ENCODE peak calls at places on chromosomes 1 and 21, in ten cellular contexts. E is tibial artery; U is heart left ventricle; B is CD8-positive, alpha-beta T cell; Q is hepatocyte; L is AG04450; V is left ventricle myocardium inferior; O is body of pancreas; X is esophagus squamous epithelium; T is cardiac muscle cell. P is an unnamed sample.

GRCh38 chr1:25548601-25549000 is 5.2 kb downstream of the LDLRAP1 start:
- DNase-seq in T (no peak), O (no peak), X (no peak), B (no peak), E (no peak), L (no peak), V (no peak), U (no peak), Q (no peak), P (peak; percentile 17)

GRCh38 chr1:236400061-236400638 is 6.1 kb downstream of the EDARADD start:
- DNase-seq in V (no peak), B (no peak), X (no peak), E (no peak), O (no peak), Q (no peak), L (no peak), U (no peak), T (peak; percentile 50), P (no peak)

GRCh38 chr1:180563013-180563827 is 4.5 kb downstream of the OVAAL start:
- DNase-seq in U (no peak), L (peak; percentile 38), Q (peak; percentile 50), E (no peak), X (no peak), O (no peak), B (no peak), V (no peak), T (no peak), P (no peak)

GRCh38 chr1:111204211-111204883 is 3.9 kb upstream of the DENND2D start:
- DNase-seq in Q (peak; percentile 35), X (peak; percentile 37), B (peak; percentile 67), O (peak; percentile 75), T (no peak), L (no peak), U (peak; percentile 55), V (peak; percentile 35), E (peak; percentile 71), P (peak; percentile 76)

GRCh38 chr1:92515796-92516201 is 29.1 kb upstream of the GFI1 start:
- DNase-seq in V (no peak), E (no peak), L (no peak), Q (no peak), X (no peak), T (no peak), O (no peak), U (no peak), B (no peak), P (no peak)

GRCh38 chr1:13960376-13960987 is 260.5 kb downstream of the PRDM2 start:
- DNase-seq in V (peak; percentile 48), B (peak; percentile 59), U (peak; percentile 60), E (peak; percentile 77), L (no peak), Q (peak; percentile 78), O (peak; percentile 68), T (peak; percentile 76), X (no peak), P (peak; percentile 67)

GRCh38 chr1:39490596-39491145 is 765 bp upstream of the BMP8A start:
- DNase-seq in B (no peak), Q (no peak), E (no peak), V (no peak), O (peak; percentile 78), X (no peak), U (no peak), T (no peak), L (no peak), P (no peak)

GRCh38 chr1:207993477-207994445 is 82.8 kb upstream of the CD34 start:
- DNase-seq in B (no peak), X (no peak), O (no peak), E (no peak), T (peak; percentile 25), Q (no peak), L (no peak), V (no peak), U (no peak), P (peak; percentile 2)

GRCh38 chr1:77950873-77951272 is 28.0 kb downstream of the FUBP1 start:
- DNase-seq in Q (no peak), V (no peak), B (no peak), E (no peak), T (no peak), U (no peak), L (no peak), O (no peak), X (no peak), P (peak; percentile 27)

GRCh38 chr1:34721241-34721640 is 33.6 kb upstream of the GJB5 start:
- DNase-seq in E (no peak), L (no peak), U (no peak), V (no peak), X (no peak), O (no peak), B (no peak), Q (no peak), T (no peak), P (no peak)

GRCh38 chr1:173997796-173998195 is 24.4 kb downstream of the RC3H1 start:
- DNase-seq in T (no peak), Q (no peak), O (no peak), V (no peak), L (peak; percentile 11), B (no peak), U (no peak), X (no peak), E (no peak), P (no peak)

DNA sequence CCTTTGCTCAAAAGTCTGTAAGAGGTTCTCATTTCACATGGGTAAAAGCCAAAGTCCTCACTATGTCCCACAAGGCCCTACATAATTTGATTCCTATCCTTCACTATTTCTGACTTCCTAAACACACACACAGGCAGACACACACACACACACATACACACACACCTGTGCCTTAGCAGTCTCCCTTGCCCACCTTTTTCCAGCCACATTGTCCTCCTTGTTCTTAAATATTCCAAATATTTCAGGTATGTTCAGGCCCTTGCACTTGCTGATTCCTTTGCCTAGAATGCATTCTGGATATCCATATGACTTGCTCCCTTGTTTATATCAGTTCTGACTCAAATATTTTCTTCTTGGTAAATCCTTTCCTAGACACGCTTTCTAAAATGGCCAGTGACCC is 54.6 kb downstream of the NTNG1 start:
- DNase-seq in B (no peak), Q (no peak), V (no peak), U (no peak), X (no peak), L (no peak), E (no peak), T (no peak), O (no peak), P (no peak)
- H3K27ac ChIP-seq in B (no peak overlapping the region), Q (no peak overlapping the region), V (no peak overlapping the region), U (no peak overlapping the region), X (no peak overlapping the region), L (no peak overlapping the region), E (no peak overlapping the region), T (no peak overlapping the region), O (no peak overlapping the region), P (no peak overlapping the region)

GRCh38 chr21:43203523-43204080 is 34.8 kb downstream of the CRYAA start:
- DNase-seq in L (no peak), E (peak; percentile 27), Q (no peak), V (no peak), T (no peak), U (peak; percentile 3), B (no peak), X (no peak), O (no peak), P (no peak)
- H3K9me3 ChIP-seq in L (peaks cover 7% of the 10 kb centered on the region), E (peaks cover 21% of the 10 kb centered on the region), Q (no peaks in the 10 kb centered on the region), V (peaks cover 43% of the 10 kb centered on the region), T (no peaks in the 10 kb centered on the region), U (no peaks in the 10 kb centered on the region), B (peaks cover 6% of the 10 kb centered on the region), X (peaks cover 31% of the 10 kb centered on the region), O (no peaks in the 10 kb centered on the region), P (peaks cover 30% of the 10 kb centered on the region)

GRCh38 chr1:156489935-156490293 is 10.7 kb downstream of the MEF2D start:
- DNase-seq in E (no peak), Q (no peak), X (no peak), T (no peak), U (no peak), L (no peak), B (no peak), V (no peak), O (no peak), P (peak; percentile 11)

GRCh38 chr1:156492591-156493080 is 7.9 kb downstream of the MEF2D start:
- DNase-seq in E (no peak), U (peak; percentile 60), B (no peak), X (no peak), V (peak; percentile 61), O (no peak), L (no peak), T (no peak), Q (no peak), P (peak; percentile 97)

GRCh38 chr1:156492013-156492590 is 8.5 kb downstream of the MEF2D start:
- DNase-seq in Q (no peak), B (no peak), L (no peak), V (no peak), T (no peak), U (no peak), X (no peak), E (no peak), O (no peak), P (peak; percentile 89)

GRCh38 chr1:156490401-156491032 is 10.1 kb downstream of the MEF2D start:
- DNase-seq in L (no peak), U (peak; percentile 77), E (peak; percentile 87), B (no peak), V (peak; percentile 71), Q (peak; percentile 45), X (no peak), T (peak; percentile 89), O (no peak), P (peak; percentile 43)

GRCh38 chr1:156491151-156491949 is 9.2 kb downstream of the MEF2D start:
- DNase-seq in L (no peak), X (no peak), Q (no peak), B (no peak), T (no peak), E (no peak), U (no peak), O (no peak), V (no peak), P (peak; percentile 73)
- H3K4me3 ChIP-seq in L (no peak overlapping the region), X (no peak overlapping the region), Q (no peak overlapping the region), B (peak overlapping the region; percentile 9), T (no peak overlapping the region), E (peak overlapping the region; percentile 53), U (no peak overlapping the region), O (no peak overlapping the region), V (peak overlapping the region; percentile 98), P (peak overlapping the region; percentile 98)

GRCh38 chr21:44911066-44911383 is 9.7 kb downstream of the ITGB2 start:
- DNase-seq in O (no peak), X (no peak), U (no peak), E (no peak), V (no peak), T (no peak), L (no peak), Q (no peak), B (no peak), P (no peak)

GRCh38 chr21:44910229-44911065 is 10.3 kb downstream of the ITGB2 start:
- DNase-seq in E (no peak), L (no peak), T (no peak), Q (no peak), V (no peak), X (no peak), U (no peak), B (no peak), O (no peak), P (peak; percentile 59)

GRCh38 chr21:44909719-44910118 is 11.0 kb downstream of the ITGB2 start:
- DNase-seq in V (no peak), L (no peak), Q (no peak), T (no peak), U (no peak), B (no peak), X (no peak), E (no peak), O (no peak), P (no peak)

GRCh38 chr21:44912158-44912473 is 8.6 kb downstream of the ITGB2 start:
- DNase-seq in E (no peak), O (no peak), U (no peak), L (no peak), T (no peak), B (no peak), X (no peak), V (no peak), Q (no peak), P (no peak)

GRCh38 chr21:44911384-44912157 is 9.1 kb downstream of the ITGB2 start:
- DNase-seq in L (no peak), T (no peak), Q (no peak), V (peak; percentile 82), U (peak; percentile 81), O (peak; percentile 89), E (peak; percentile 94), X (no peak), B (peak; percentile 69), P (peak; percentile 48)
- H3K27ac ChIP-seq in L (no peak overlapping the region), T (no peak overlapping the region), Q (no peak overlapping the region), V (peak overlapping the region; percentile 51), U (peak overlapping the region; percentile 46), O (no peak overlapping the region), E (peak overlapping the region; percentile 67), X (peak overlapping the region; percentile 77), B (peak overlapping the region; percentile 73), P (peak overlapping the region; percentile 23)

P was measured in OCI-LY7.